ENCODE peak calls at places on chromosomes 12 and 14, in four cellular contexts. X is OCI-LY7, S is DND-41, K is pancreas. L is an unnamed sample.

GRCh38 chr14:46344327-46344937 is 307.1 kb downstream of the RPL10L start:
- DNase-seq in K (no peak), X (peak; percentile 34), S (no peak), L (peak; percentile 16)

GRCh38 chr12:39375206-39375808 is 67.6 kb downstream of the KIF21A start:
- DNase-seq in K (no peak), X (no peak), S (no peak), L (no peak)

GRCh38 chr14:24367506-24368214 is at the start of gene NFATC4:
- DNase-seq in X (peak; percentile 95), K (peak; percentile 73), S (no peak), L (peak; percentile 78)

GRCh38 chr12:121825041-121825523 is 21.3 kb downstream of the SETD1B start:
- DNase-seq in S (no peak), X (no peak), K (no peak), L (no peak)

GRCh38 chr14:102208741-102209140 is 69.0 kb downstream of the WDR20 start:
- DNase-seq in K (no peak), S (no peak), X (no peak), L (no peak)

GRCh38 chr12:132559652-132560420 is 50.5 kb downstream of the LRCOL1 start:
- DNase-seq in X (peak; percentile 75), K (no peak), S (peak; percentile 73), L (no peak)

GRCh38 chr12:47757840-47758583 is 668 bp downstream of the RAPGEF3 start:
- DNase-seq in X (no peak), S (peak; percentile 27), K (no peak), L (no peak)

GRCh38 chr14:52703225-52703624 is 3.8 kb upstream of the PSMC6 start:
- DNase-seq in X (no peak), S (no peak), K (no peak), L (no peak)

GRCh38 chr12:110853856-110854255 is 7.1 kb downstream of the CCDC63 start:
- DNase-seq in S (no peak), K (no peak), X (no peak), L (no peak)

GRCh38 chr14:67166450-67166853 is 22.8 kb upstream of the GARIN2 start:
- DNase-seq in S (peak; percentile 52), X (peak; percentile 49), K (no peak), L (peak; percentile 49)

GRCh38 chr14:104517426-104517825 is 62.1 kb upstream of the C14orf180 start:
- DNase-seq in K (no peak), S (no peak), X (no peak), L (no peak)

GRCh38 chr14:101446387-101446969 is 114.8 kb upstream of the DIO3 start:
- DNase-seq in X (no peak), K (no peak), S (peak; percentile 20), L (peak; percentile 89)

GRCh38 chr12:107282628-107283027 is 189.3 kb upstream of the CRY1 start:
- DNase-seq in S (no peak), X (no peak), K (no peak), L (no peak)

GRCh38 chr12:99544457-99544856 is 103.1 kb upstream of the GARIN6 start:
- DNase-seq in X (no peak), S (no peak), K (no peak), L (no peak)

GRCh38 chr12:120851939-120852338 is 52.2 kb downstream of the SPPL3 start:
- DNase-seq in K (no peak), S (no peak), X (no peak), L (no peak)

GRCh38 chr14:104897286-104898194 is 27.1 kb upstream of the PLD4 start:
- DNase-seq in X (no peak), K (peak; percentile 27), S (no peak), L (no peak)

GRCh38 chr12:122880668-122881067 is 15.3 kb downstream of the VPS37B start:
- DNase-seq in S (peak; percentile 59), K (no peak), X (peak; percentile 66), L (peak; percentile 62)

GRCh38 chr12:120529641-120530314 is 820 bp upstream of the COQ5 start:
- DNase-seq in K (no peak), X (peak; percentile 21), S (peak; percentile 15), L (no peak)

GRCh38 chr12:11706509-11707331 is 57.2 kb downstream of the ETV6 start:
- DNase-seq in K (no peak), X (no peak), S (no peak), L (no peak)

GRCh38 chr12:52660934-52661333 is 8.9 kb upstream of the KRT2 start:
- DNase-seq in K (no peak), X (no peak), S (no peak), L (no peak)

GRCh38 chr12:57047981-57048380 is 1.9 kb downstream of the MYO1A start:
- DNase-seq in S (no peak), K (no peak), X (no peak), L (no peak)

GRCh38 chr12:67592228-67593011 is 56.1 kb upstream of the DYRK2 start:
- DNase-seq in S (peak; percentile 29), X (no peak), K (peak; percentile 18), L (peak; percentile 15)

GRCh38 chr14:53550776-53551175 is 397.7 kb upstream of the DDHD1 start:
- DNase-seq in K (no peak), X (no peak), S (no peak), L (no peak)

GRCh38 chr12:102106905-102107304 is 13.0 kb downstream of the NUP37 start:
- DNase-seq in S (no peak), K (no peak), X (no peak), L (no peak)

GRCh38 chr12:252634-253033 is 10.0 kb downstream of the SLC6A13 start:
- DNase-seq in X (no peak), S (no peak), K (no peak), L (no peak)

GRCh38 chr14:100540141-100540925 is 46.9 kb downstream of the BEGAIN start:
- DNase-seq in X (no peak), S (no peak), K (peak; percentile 57), L (no peak)

GRCh38 chr12:31491819-31492598 is 98.9 kb downstream of the DENND5B start:
- DNase-seq in X (no peak), K (peak; percentile 21), S (no peak), L (no peak)

GRCh38 chr12:25276199-25276937 is 25.6 kb upstream of the KRAS start:
- DNase-seq in S (peak; percentile 28), X (no peak), K (peak; percentile 49), L (peak; percentile 33)

GRCh38 chr12:110109037-110109836 is 14.9 kb upstream of the IFT81 start:
- DNase-seq in S (no peak), X (no peak), K (peak; percentile 55), L (no peak)

GRCh38 chr14:32329146-32329545 is at the start of gene AKAP6:
- DNase-seq in X (no peak), S (no peak), K (no peak), L (no peak)

GRCh38 chr12:613996-614726 is 49.1 kb downstream of the NINJ2 start:
- DNase-seq in S (peak; percentile 52), X (peak; percentile 70), K (no peak), L (peak; percentile 54)

GRCh38 chr14:97412933-97413574 is 615.9 kb downstream of the VRK1 start:
- DNase-seq in X (no peak), S (no peak), K (no peak), L (no peak)

GRCh38 chr14:97414718-97415098 is 617.5 kb downstream of the VRK1 start:
- DNase-seq in K (no peak), S (no peak), X (no peak), L (no peak)

GRCh38 chr14:97413991-97414717 is 617.0 kb downstream of the VRK1 start:
- DNase-seq in S (no peak), X (no peak), K (no peak), L (no peak)

GRCh38 chr14:97410667-97411286 is 613.6 kb downstream of the VRK1 start:
- DNase-seq in S (no peak), X (no peak), K (no peak), L (no peak)

DNA sequence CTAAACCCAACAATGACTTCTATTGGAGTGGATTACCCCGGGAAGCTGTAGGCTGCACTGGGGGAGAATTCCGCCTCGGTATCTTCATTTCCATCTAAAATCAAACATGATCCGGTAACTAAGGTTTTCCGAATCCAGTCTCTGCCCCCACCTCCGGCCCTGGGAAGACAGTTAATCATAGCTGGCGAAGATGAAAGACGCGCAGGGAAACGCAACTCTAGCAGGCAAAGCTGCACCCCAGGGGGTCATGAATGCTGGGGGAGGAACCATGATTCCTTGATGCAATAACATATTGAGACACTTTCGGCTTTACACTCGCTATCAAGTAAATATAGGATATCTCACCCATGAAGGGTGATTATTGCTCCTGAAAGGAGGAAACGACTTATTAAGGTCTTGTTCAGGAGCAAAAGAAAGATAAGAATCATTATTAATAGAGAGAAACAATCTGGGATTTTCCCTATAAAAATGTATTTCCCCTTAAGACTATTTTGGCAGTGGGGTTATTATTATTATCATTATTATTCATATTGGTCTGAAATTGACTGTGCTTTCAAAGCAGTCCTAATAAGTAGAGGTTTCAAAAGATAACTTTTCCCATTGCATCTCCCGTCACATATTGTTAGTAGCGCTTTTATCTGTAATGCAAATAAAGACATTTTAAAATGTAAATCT is 614.9 kb downstream of the VRK1 start:
- DNase-seq in S (no peak), X (no peak), K (no peak), L (no peak)
- H3K4me3 ChIP-seq in S (no peak overlapping the region), X (no peak overlapping the region), K (no peak overlapping the region), L (no peak overlapping the region)

GRCh38 chr12:48997719-48998496 is 1.3 kb downstream of the DDN start:
- DNase-seq in S (no peak), K (no peak), X (no peak), L (no peak)

GRCh38 chr12:48998497-48999353 is 450 bp downstream of the DDN start:
- DNase-seq in S (no peak), X (no peak), K (no peak), L (no peak)

GRCh38 chr12:48999371-49000131 is at the start of gene DDN:
- DNase-seq in K (no peak), S (peak; percentile 83), X (peak; percentile 40), L (no peak)

GRCh38 chr12:48995061-48995879 is 3.9 kb downstream of the DDN start:
- DNase-seq in X (peak; percentile 61), K (peak; percentile 74), S (peak; percentile 31), L (no peak)

GRCh38 chr12:48996794-48997718 is 2.1 kb downstream of the DDN start:
- DNase-seq in S (peak; percentile 74), X (peak; percentile 71), K (peak; percentile 64), L (no peak)
- H3K4me3 ChIP-seq in S (peak overlapping the region; percentile 19), X (peak overlapping the region; percentile 40), K (peak overlapping the region; percentile 40), L (peak overlapping the region; percentile 37)

GRCh38 chr12:8564656-8565055 is 24.0 kb upstream of the CLEC4E start:
- DNase-seq in K (no peak), X (no peak), S (no peak), L (no peak)
- H3K4me3 ChIP-seq in K (no peak overlapping the region), X (no peak overlapping the region), S (no peak overlapping the region), L (no peak overlapping the region)

GRCh38 chr14:51535443-51536044 is 116.2 kb upstream of the FRMD6 start:
- DNase-seq in S (no peak), X (no peak), K (no peak), L (no peak)

GRCh38 chr14:51538973-51539372 is 112.7 kb upstream of the FRMD6 start:
- DNase-seq in S (no peak), X (no peak), K (no peak), L (no peak)

GRCh38 chr14:51540364-51540763 is 111.3 kb upstream of the FRMD6 start:
- DNase-seq in S (no peak), K (no peak), X (no peak), L (no peak)

GRCh38 chr14:51544426-51544825 is 107.3 kb upstream of the FRMD6 start:
- DNase-seq in X (no peak), S (no peak), K (no peak), L (no peak)

GRCh38 chr14:51539571-51540037 is 112.1 kb upstream of the FRMD6 start:
- DNase-seq in X (no peak), S (no peak), K (no peak), L (no peak)
- H3K4me3 ChIP-seq in X (no peak overlapping the region), S (no peak overlapping the region), K (no peak overlapping the region), L (no peak overlapping the region)